ENCODE peak calls at places on chromosome 2, in nine cellular contexts. R, C, D, Y, F, U, M, P and A are unnamed samples.

GRCh38 chr2:221612171-221612570 is 40.1 kb upstream of the EPHA4 start:
- DNase-seq in F (no peak), R (no peak), D (no peak), C (no peak), Y (no peak), U (no peak), M (no peak), P (no peak), A (no peak)

GRCh38 chr2:136121511-136121910 is 3.6 kb upstream of the CXCR4 start:
- DNase-seq in M (no peak), U (no peak), C (no peak), D (no peak), Y (no peak), R (no peak), P (no peak), F (no peak), A (no peak)

GRCh38 chr2:47528874-47529273 is 125.9 kb downstream of the MSH2 start:
- DNase-seq in R (no peak), M (no peak), D (no peak), Y (no peak), C (no peak), U (peak), P (no peak), F (no peak), A (no peak)

GRCh38 chr2:58304843-58305242 is 63.7 kb upstream of the FANCL start:
- DNase-seq in M (no peak), D (no peak), Y (no peak), F (no peak), P (no peak), U (no peak), C (no peak), R (no peak), A (no peak)

GRCh38 chr2:197170137-197170682 is 140.4 kb downstream of the ANKRD44 start:
- DNase-seq in Y (no peak), C (no peak), U (peak), F (no peak), D (no peak), M (no peak), R (peak), P (no peak), A (no peak)

GRCh38 chr2:128284841-128285240 is 33.8 kb downstream of the HS6ST1 start:
- DNase-seq in Y (no peak), R (no peak), M (no peak), P (no peak), F (no peak), U (no peak), D (no peak), C (no peak), A (no peak)

GRCh38 chr2:201777043-201777442 is 3.7 kb downstream of the ALS2 start:
- DNase-seq in R (no peak), P (no peak), C (no peak), F (no peak), D (peak), M (peak), U (peak), Y (no peak), A (no peak)

GRCh38 chr2:18552351-18553077 is 7.9 kb downstream of the RDH14 start:
- DNase-seq in C (no peak), M (no peak), P (no peak), D (no peak), R (peak), Y (no peak), U (peak), F (no peak), A (no peak)

GRCh38 chr2:68935471-68935870 is 17.2 kb downstream of the GKN2 start:
- DNase-seq in F (no peak), C (no peak), P (no peak), U (no peak), M (no peak), Y (no peak), R (no peak), D (no peak), A (no peak)

GRCh38 chr2:120632796-120633646 is 102.6 kb upstream of the GLI2 start:
- DNase-seq in M (no peak), F (no peak), R (no peak), D (no peak), P (no peak), C (no peak), U (no peak), Y (no peak), A (no peak)

GRCh38 chr2:192498747-192499146 is 304.0 kb upstream of the TMEFF2 start:
- DNase-seq in R (no peak), F (no peak), C (no peak), Y (no peak), U (no peak), P (no peak), M (peak), D (peak), A (no peak)

GRCh38 chr2:219429958-219430586 is 4.6 kb upstream of the SPEG start:
- DNase-seq in C (no peak), D (no peak), Y (no peak), F (no peak), M (no peak), U (no peak), P (no peak), R (no peak), A (no peak)

DNA sequence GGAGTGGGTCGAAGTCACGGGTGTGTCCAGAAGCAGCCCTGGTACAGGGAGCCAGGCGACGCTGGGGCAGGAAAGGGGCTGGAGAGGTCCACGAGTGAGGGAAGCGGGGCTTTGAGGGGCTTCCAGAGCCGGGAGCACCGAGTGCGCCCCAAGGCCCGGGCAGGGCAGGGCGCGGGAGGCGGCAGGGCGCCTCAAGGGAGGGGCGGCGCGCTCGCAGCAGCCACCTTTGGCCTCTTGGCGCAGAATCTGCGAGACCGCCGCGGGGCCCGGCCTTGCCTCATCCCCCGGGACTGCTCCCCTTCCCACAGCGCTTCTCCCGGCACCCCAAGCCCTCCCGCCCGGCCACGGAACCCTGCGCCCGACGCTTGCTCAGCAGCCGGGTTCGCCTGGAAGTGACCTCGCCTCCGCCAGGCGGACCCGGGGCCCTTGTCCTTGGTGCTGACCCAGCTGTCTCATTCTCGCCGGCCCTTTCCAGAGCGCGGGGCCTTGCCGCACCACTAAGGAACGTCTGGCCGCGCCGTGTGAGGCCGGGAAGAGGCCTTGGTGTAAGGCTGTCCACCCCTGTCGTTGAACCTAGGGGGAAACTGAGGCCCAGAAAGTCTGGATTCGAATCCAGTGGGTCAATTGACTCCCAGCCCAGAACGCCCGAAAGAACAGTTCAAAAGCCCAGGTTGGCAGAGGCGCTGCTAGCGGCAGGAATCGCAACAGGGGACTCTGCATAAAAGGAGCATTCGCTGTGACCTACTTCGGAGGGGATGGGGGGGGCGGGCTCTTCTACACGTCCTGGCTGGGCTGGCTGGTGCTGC is 584 bp upstream of the DNER start:
- DNase-seq in C (peak), M (peak), R (peak), U (peak), Y (no peak), D (peak), F (peak), P (no peak), A (no peak)
- TF ChIP-seq EZH2 in C (no peak), M (no peak), R (no peak), U (no peak), Y (no peak), D (no peak), F (no peak), P (no peak), A (no peak)

GRCh38 chr2:8174641-8175257 is 507.1 kb upstream of the ID2 start:
- DNase-seq in F (no peak), C (no peak), P (no peak), Y (no peak), D (no peak), U (peak), M (no peak), R (no peak), A (no peak)
- H3K4me3 ChIP-seq in F (no peak), C (no peak), P (no peak), Y (no peak), D (no peak), U (no peak), M (no peak), R (no peak), A (no peak)

GRCh38 chr2:181682026-181682789 is 1.9 kb upstream of the NEUROD1 start:
- DNase-seq in U (no peak), Y (no peak), F (no peak), C (no peak), D (no peak), M (no peak), P (no peak), R (no peak), A (no peak)
- TF ChIP-seq EZH2 in U (no peak), Y (no peak), F (no peak), C (no peak), D (peak), M (peak), P (peak), R (no peak), A (no peak)

GRCh38 chr2:9543557-9543956 is 12.1 kb downstream of the ADAM17 start:
- DNase-seq in Y (no peak), R (no peak), D (no peak), U (no peak), F (no peak), M (no peak), C (no peak), P (no peak), A (no peak)
- H3K4me3 ChIP-seq in Y (no peak), R (no peak), D (no peak), U (no peak), F (no peak), M (no peak), C (no peak), P (no peak), A (no peak)

GRCh38 chr2:72920317-72921087 is 3.2 kb downstream of the EMX1 start:
- DNase-seq in Y (no peak), D (peak), R (no peak), U (peak), C (no peak), F (no peak), P (no peak), M (peak), A (no peak)
- TF ChIP-seq EZH2 in Y (no peak), D (peak), R (no peak), U (peak), C (no peak), F (peak), P (peak), M (peak), A (no peak)